ENCODE peak calls at places on chromosomes 3 and 15, in nine cellular contexts. A, C, O, X, Q, L, F, D and M are unnamed samples.

GRCh38 chr3:14410501-14411165 is 8.2 kb downstream of the SLC6A6 start:
- DNase-seq in O (peak; percentile 76), D (peak; percentile 82), Q (no peak), C (peak; percentile 75), L (peak; percentile 87), A (no peak), F (no peak), X (no peak), M (no peak)

GRCh38 chr15:74438696-74439316 is 5.0 kb upstream of the SEMA7A start:
- DNase-seq in A (peak; percentile 81), X (peak; percentile 78), O (peak; percentile 78), L (peak; percentile 65), Q (peak; percentile 69), C (peak; percentile 83), F (peak; percentile 74), D (peak; percentile 84), M (peak; percentile 84)

GRCh38 chr3:157311633-157312365 is 124.9 kb upstream of the PTX3 start:
- DNase-seq in F (no peak), L (no peak), O (no peak), X (no peak), A (no peak), D (no peak), C (peak; percentile 97), Q (no peak), M (no peak)

GRCh38 chr3:89268059-89268458 is 160.6 kb downstream of the EPHA3 start:
- DNase-seq in F (no peak), D (no peak), A (no peak), O (no peak), X (no peak), Q (no peak), C (no peak), L (no peak), M (no peak)

GRCh38 chr15:48090115-48090514 is 30.7 kb upstream of the SLC24A5 start:
- DNase-seq in L (no peak), C (no peak), O (no peak), D (no peak), F (no peak), Q (no peak), X (no peak), A (no peak), M (no peak)

GRCh38 chr15:26132786-26133185 is 269.7 kb upstream of the ATP10A start:
- DNase-seq in X (no peak), F (no peak), Q (no peak), A (no peak), D (peak; percentile 64), L (no peak), O (no peak), C (no peak), M (peak; percentile 37)

GRCh38 chr3:193795062-193795690 is 202.2 kb downstream of the OPA1 start:
- DNase-seq in C (no peak), L (no peak), D (no peak), Q (no peak), A (no peak), X (no peak), F (no peak), O (no peak), M (no peak)

GRCh38 chr3:4241595-4242170 is 61.5 kb upstream of the SETMAR start:
- DNase-seq in X (peak; percentile 38), A (no peak), F (no peak), Q (no peak), D (no peak), C (no peak), L (no peak), O (no peak), M (no peak)

GRCh38 chr3:128970741-128971048 is 23.2 kb downstream of the CFAP92 start:
- DNase-seq in F (no peak), D (no peak), L (no peak), A (no peak), C (no peak), Q (no peak), X (no peak), O (no peak), M (no peak)

GRCh38 chr3:150588027-150588830 is 14.9 kb upstream of the SELENOT start:
- DNase-seq in O (peak; percentile 61), X (no peak), F (no peak), L (peak; percentile 76), A (no peak), Q (no peak), C (no peak), D (peak; percentile 53), M (no peak)

GRCh38 chr3:4410174-4410573 is 56.9 kb downstream of the SUMF1 start:
- DNase-seq in D (no peak), L (no peak), O (no peak), Q (no peak), F (no peak), C (no peak), A (no peak), X (no peak), M (no peak)

GRCh38 chr15:78064544-78064943 is 13.0 kb downstream of the TBC1D2B start:
- DNase-seq in O (no peak), C (peak; percentile 86), L (no peak), Q (no peak), F (no peak), X (no peak), D (no peak), A (no peak), M (no peak)

GRCh38 chr3:123694377-123695147 is 109.7 kb upstream of the HACD2 start:
- DNase-seq in L (no peak), A (no peak), C (peak; percentile 23), D (no peak), X (no peak), Q (no peak), F (no peak), O (no peak), M (no peak)

GRCh38 chr15:49370782-49371181 is 52.3 kb upstream of the FGF7 start:
- DNase-seq in O (no peak), X (no peak), D (no peak), C (peak; percentile 47), F (no peak), Q (no peak), L (no peak), A (no peak), M (no peak)

GRCh38 chr3:150483226-150483625 is 63.1 kb downstream of the SERP1 start:
- DNase-seq in A (no peak), X (no peak), D (peak; percentile 45), O (no peak), L (no peak), C (peak; percentile 18), Q (no peak), F (no peak), M (no peak)

GRCh38 chr3:46372492-46373359 is 2.0 kb downstream of the CCR5 start:
- DNase-seq in O (no peak), A (no peak), D (peak; percentile 51), Q (no peak), X (no peak), C (peak; percentile 51), F (no peak), L (no peak), M (peak; percentile 30)

GRCh38 chr15:78162038-78162437 is 12.9 kb downstream of the IDH3A start:
- DNase-seq in C (no peak), A (no peak), Q (peak; percentile 67), D (no peak), F (peak; percentile 55), O (no peak), X (no peak), L (no peak), M (no peak)

GRCh38 chr3:53597136-53597915 is 102.9 kb downstream of the CACNA1D start:
- DNase-seq in D (no peak), L (no peak), C (no peak), O (no peak), F (peak; percentile 3), Q (no peak), A (no peak), X (no peak), M (no peak)

GRCh38 chr3:186930639-186931486 is 537 bp downstream of the ST6GAL1 start:
- DNase-seq in X (peak; percentile 70), A (peak; percentile 39), F (peak; percentile 77), Q (peak; percentile 76), C (peak; percentile 63), D (peak; percentile 95), O (peak; percentile 82), L (peak; percentile 77), M (peak; percentile 93)

GRCh38 chr15:82535566-82536408 is 4.5 kb downstream of the RPS17 start:
- DNase-seq in D (no peak), C (no peak), A (no peak), Q (no peak), O (no peak), X (no peak), F (no peak), L (no peak), M (no peak)
- H3K36me3 ChIP-seq in D (peaks cover 31% of the 10 kb centered on the region), C (peaks cover 38% of the 10 kb centered on the region), A (no peaks in the 10 kb centered on the region), Q (peaks cover 43% of the 10 kb centered on the region), O (peaks cover 61% of the 10 kb centered on the region), X (peaks cover 66% of the 10 kb centered on the region), F (peaks cover 29% of the 10 kb centered on the region), L (no peaks in the 10 kb centered on the region), M (peaks cover 17% of the 10 kb centered on the region)

DNA sequence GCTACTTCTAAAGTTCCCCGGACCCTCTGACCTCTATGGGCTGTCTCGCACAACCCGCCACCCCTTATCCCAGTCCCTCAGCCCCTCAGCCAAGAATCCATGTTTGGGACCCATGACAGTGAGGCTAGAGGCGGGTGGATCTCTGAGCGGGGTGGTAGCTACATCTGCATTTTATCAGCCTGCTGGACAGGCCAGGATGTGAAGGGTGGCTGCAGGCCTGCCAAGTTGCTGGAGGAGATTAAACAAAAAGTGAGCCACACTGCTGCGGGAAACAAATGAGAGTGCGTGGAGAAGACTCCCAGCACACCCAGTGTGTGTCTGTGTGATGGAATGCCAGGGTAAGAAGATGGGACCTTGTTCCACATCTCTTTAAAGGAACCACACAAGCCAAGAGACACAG is 51.1 kb upstream of the SPATA12 start:
- DNase-seq in Q (no peak), F (no peak), D (no peak), X (no peak), A (no peak), O (no peak), C (peak; percentile 54), L (no peak), M (no peak)
- H3K4me1 ChIP-seq in Q (no peaks in the 10 kb centered on the region), F (no peaks in the 10 kb centered on the region), D (peaks cover 2% of the 10 kb centered on the region), X (no peaks in the 10 kb centered on the region), A (peaks cover 27% of the 10 kb centered on the region), O (peaks cover 23% of the 10 kb centered on the region), C (peaks cover 29% of the 10 kb centered on the region), L (peaks cover 14% of the 10 kb centered on the region), M (peaks cover 9% of the 10 kb centered on the region)

DNA sequence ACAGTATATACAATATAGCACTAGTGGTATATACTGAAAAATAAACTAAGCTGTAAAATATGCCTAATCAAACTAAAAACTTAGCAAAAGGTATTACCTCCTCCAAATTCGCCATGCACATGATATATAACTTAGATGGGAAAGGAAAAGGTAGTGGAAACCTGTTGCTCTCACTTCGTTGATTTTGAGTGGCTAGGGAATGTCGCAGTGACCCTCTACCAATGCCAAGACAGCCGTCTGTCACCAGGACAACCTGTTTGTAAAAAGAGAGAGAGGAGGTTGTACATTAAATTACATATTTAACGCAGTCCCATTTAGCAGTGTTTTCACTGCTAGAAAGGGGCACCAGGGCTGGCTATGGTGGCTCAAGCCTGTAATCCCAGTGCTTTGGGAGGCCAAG is 11.3 kb downstream of the INTS14 start:
- DNase-seq in D (no peak), L (no peak), A (no peak), Q (no peak), F (no peak), C (no peak), X (no peak), O (no peak), M (no peak)
- H3K36me3 ChIP-seq in D (peaks cover 1% of the 10 kb centered on the region), L (no peaks in the 10 kb centered on the region), A (no peaks in the 10 kb centered on the region), Q (peaks cover 36% of the 10 kb centered on the region), F (peaks cover 11% of the 10 kb centered on the region), C (peaks cover 55% of the 10 kb centered on the region), X (peaks cover 54% of the 10 kb centered on the region), O (peaks cover 93% of the 10 kb centered on the region), M (peaks cover 11% of the 10 kb centered on the region)

DNA sequence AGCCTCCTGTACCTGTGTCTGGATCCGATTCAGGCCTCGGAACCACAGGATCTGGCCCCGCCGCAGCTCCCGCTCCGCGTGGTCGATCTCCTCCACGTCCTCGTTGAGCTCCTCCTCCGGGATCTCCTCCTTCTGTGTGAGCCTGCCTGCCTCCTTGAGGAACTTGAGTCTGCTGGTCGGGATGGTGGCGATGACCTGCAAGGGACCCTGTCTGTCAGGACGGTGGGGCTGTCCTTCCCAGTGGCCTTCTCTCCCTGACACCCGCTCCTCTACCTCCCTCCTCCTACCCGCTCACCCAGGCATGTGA is 17.2 kb upstream of the SEC13 start:
- DNase-seq in Q (no peak), C (no peak), F (no peak), L (no peak), X (no peak), D (no peak), O (no peak), A (no peak), M (no peak)
- H3K4me1 ChIP-seq in Q (no peaks in the 10 kb centered on the region), C (peaks cover 3% of the 10 kb centered on the region), F (no peaks in the 10 kb centered on the region), L (no peaks in the 10 kb centered on the region), X (no peaks in the 10 kb centered on the region), D (no peaks in the 10 kb centered on the region), O (no peaks in the 10 kb centered on the region), A (no peaks in the 10 kb centered on the region), M (peaks cover 12% of the 10 kb centered on the region)